ENCODE peak calls at places on chromosomes 13 and 19, in ten cellular contexts. O is right atrium auricular region; W is substantia nigra; P is naive thymus-derived CD4-positive, alpha-beta T cell; Z is uterus; R is pancreas; L is CD8-positive, alpha-beta memory T cell; H is kidney; X is upper lobe of left lung; Q is cardiac muscle cell. J is an unnamed sample.

GRCh38 chr13:114167885-114168284 is 11.2 kb upstream of the CFAP97D2 start:
- DNase-seq in L (no peak), O (no peak), Q (no peak), W (no peak), P (no peak), H (no peak), X (no peak), Z (no peak), R (no peak), J (no peak)

GRCh38 chr13:41563501-41564001 is 106.2 kb downstream of the RGCC start:
- DNase-seq in P (peak), R (no peak), O (no peak), L (peak), W (no peak), H (no peak), Z (no peak), X (no peak), Q (no peak), J (no peak)

GRCh38 chr13:60765700-60766411 is 368.8 kb downstream of the TDRD3 start:
- DNase-seq in W (no peak), Q (peak), Z (no peak), R (no peak), H (no peak), P (no peak), L (no peak), O (peak), X (peak), J (peak)

GRCh38 chr19:52991484-52991883 is 22.2 kb upstream of the ERVV-1 start:
- DNase-seq in Z (no peak), H (no peak), W (no peak), L (no peak), R (no peak), P (no peak), O (no peak), Q (no peak), X (no peak), J (no peak)

GRCh38 chr13:39347926-39348901 is 254.8 kb downstream of the LHFPL6 start:
- DNase-seq in Q (peak), H (no peak), P (no peak), O (no peak), L (no peak), Z (no peak), W (no peak), R (no peak), X (peak), J (no peak)

GRCh38 chr13:50685491-50685890 is 158.0 kb downstream of the DLEU7 start:
- DNase-seq in P (no peak), W (peak), Q (peak), X (peak), Z (peak), R (peak), H (no peak), O (peak), L (no peak), J (no peak)

GRCh38 chr19:30212574-30212973 is 159.6 kb upstream of the ZNF536 start:
- DNase-seq in W (no peak), R (no peak), O (peak), X (no peak), Z (no peak), Q (no peak), H (no peak), L (no peak), P (no peak), J (no peak)

GRCh38 chr13:112725346-112726017 is 35.6 kb downstream of the ATP11A start:
- DNase-seq in W (no peak), Q (no peak), H (no peak), O (no peak), R (no peak), P (peak), Z (no peak), X (peak), L (peak), J (no peak)

GRCh38 chr13:43388282-43389034 is 365.1 kb downstream of the DNAJC15 start:
- DNase-seq in W (no peak), Z (no peak), X (no peak), Q (no peak), H (no peak), O (no peak), L (no peak), P (no peak), R (peak), J (peak)

GRCh38 chr13:86870388-86870966 is 800.7 kb upstream of the SLITRK5 start:
- DNase-seq in Z (no peak), L (no peak), O (no peak), Q (peak), P (peak), R (no peak), X (no peak), H (no peak), W (no peak), J (no peak)

GRCh38 chr19:3556978-3557460 is 367 bp downstream of the MFSD12 start:
- DNase-seq in O (no peak), X (peak), R (peak), Z (no peak), P (peak), L (peak), W (no peak), Q (peak), H (peak), J (no peak)

GRCh38 chr19:16447015-16447384 is 24.8 kb downstream of the EPS15L1 start:
- DNase-seq in X (peak), Q (peak), O (peak), P (no peak), W (no peak), H (peak), L (no peak), Z (peak), R (no peak), J (no peak)

GRCh38 chr13:73693215-73693614 is 441.0 kb downstream of the KLF12 start:
- DNase-seq in Z (no peak), W (no peak), H (no peak), X (no peak), O (no peak), P (no peak), L (no peak), R (no peak), Q (no peak), J (no peak)

GRCh38 chr13:26037302-26037701 is 14.5 kb downstream of the SHISA2 start:
- DNase-seq in P (peak), R (no peak), Q (no peak), Z (no peak), W (no peak), X (no peak), L (no peak), O (no peak), H (no peak), J (no peak)

GRCh38 chr19:10839071-10840050 is 3.3 kb upstream of the TMED1 start:
- DNase-seq in H (no peak), Z (no peak), W (no peak), R (peak), O (no peak), X (no peak), Q (no peak), L (no peak), P (no peak), J (no peak)

GRCh38 chr19:58021541-58022282 is 12.1 kb upstream of the ZSCAN1 start:
- DNase-seq in Z (peak), L (peak), P (peak), H (no peak), W (no peak), Q (peak), R (no peak), X (peak), O (peak), J (no peak)

GRCh38 chr13:65112123-65113075 is 2117.7 kb downstream of the PCDH9 start:
- DNase-seq in O (no peak), Z (no peak), X (no peak), Q (no peak), L (no peak), P (no peak), R (no peak), W (no peak), H (no peak), J (no peak)

GRCh38 chr13:114019367-114019766 is 45.5 kb upstream of the C13orf46 start:
- DNase-seq in X (no peak), O (no peak), L (peak), R (no peak), Q (no peak), H (no peak), Z (no peak), W (no peak), P (peak), J (no peak)

GRCh38 chr13:78372581-78372980 is 230.8 kb downstream of the POU4F1 start:
- DNase-seq in Z (no peak), H (no peak), O (no peak), Q (no peak), X (no peak), W (no peak), P (no peak), L (no peak), R (no peak), J (no peak)

GRCh38 chr19:18785179-18786124 is 5.7 kb downstream of the COMP start:
- DNase-seq in W (no peak), R (peak), Q (peak), L (peak), X (peak), O (peak), H (peak), Z (peak), P (peak), J (no peak)

GRCh38 chr19:1295169-1296012 is 9.7 kb downstream of the EFNA2 start:
- DNase-seq in R (peak), X (no peak), P (no peak), Z (no peak), L (no peak), Q (peak), O (no peak), W (no peak), H (peak), J (no peak)

GRCh38 chr13:24195626-24196025 is 35.1 kb downstream of the SPATA13 start:
- DNase-seq in R (no peak), O (no peak), Z (no peak), X (no peak), P (no peak), Q (no peak), H (no peak), W (no peak), L (no peak), J (no peak)

GRCh38 chr13:24196593-24197197 is 36.2 kb downstream of the SPATA13 start:
- DNase-seq in H (no peak), Z (no peak), P (no peak), X (no peak), R (no peak), W (no peak), Q (no peak), O (no peak), L (no peak), J (no peak)

GRCh38 chr13:24194447-24194846 is 33.9 kb downstream of the SPATA13 start:
- DNase-seq in W (no peak), L (no peak), P (no peak), H (no peak), O (no peak), Q (no peak), X (no peak), R (no peak), Z (no peak), J (no peak)

GRCh38 chr13:24192036-24192810 is 31.7 kb downstream of the SPATA13 start:
- DNase-seq in P (no peak), W (no peak), R (no peak), Z (no peak), L (no peak), O (no peak), H (no peak), X (no peak), Q (no peak), J (no peak)

GRCh38 chr13:24192811-24193162 is 32.3 kb downstream of the SPATA13 start:
- DNase-seq in P (no peak), H (no peak), W (no peak), R (no peak), Q (no peak), Z (no peak), L (no peak), O (no peak), X (no peak), J (no peak)
- H3K27ac ChIP-seq in P (no peak), H (no peak), W (no peak), R (no peak), Q (no peak), Z (no peak), L (no peak), O (no peak), X (no peak), J (no peak)

DNA sequence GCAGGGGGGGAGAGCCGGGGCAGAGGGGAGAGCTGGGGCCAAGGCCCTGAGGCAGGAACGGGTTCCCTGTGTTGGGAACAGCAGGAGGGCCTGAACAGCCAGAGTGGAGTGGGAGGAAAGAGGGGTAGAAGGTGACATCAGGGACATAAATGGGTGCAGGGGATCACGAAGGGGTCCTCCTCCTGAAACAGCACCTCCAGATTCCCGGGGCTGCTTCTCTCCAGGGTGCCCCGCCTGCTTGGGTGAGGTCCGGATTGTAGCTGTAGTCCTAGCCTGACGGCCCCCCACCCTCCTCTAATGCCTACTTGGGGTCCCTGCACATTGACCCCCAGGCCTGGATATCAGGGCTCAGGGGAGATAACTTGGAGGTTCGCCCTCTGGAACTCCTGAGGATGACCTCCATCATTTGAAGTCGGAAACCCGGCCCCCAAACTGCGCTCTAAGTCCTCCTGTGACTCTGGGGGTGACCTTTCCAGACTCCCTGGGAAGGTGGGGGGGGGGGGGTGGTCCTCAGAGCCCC is 473 bp upstream of the SCN1B start:
- DNase-seq in O (no peak), W (no peak), P (no peak), X (no peak), L (no peak), R (no peak), Z (no peak), H (no peak), Q (no peak), J (no peak)
- H3K27ac ChIP-seq in O (peak), W (peak), P (no peak), X (peak), L (no peak), R (no peak), Z (peak), H (no peak), Q (no peak), J (no peak)

DNA sequence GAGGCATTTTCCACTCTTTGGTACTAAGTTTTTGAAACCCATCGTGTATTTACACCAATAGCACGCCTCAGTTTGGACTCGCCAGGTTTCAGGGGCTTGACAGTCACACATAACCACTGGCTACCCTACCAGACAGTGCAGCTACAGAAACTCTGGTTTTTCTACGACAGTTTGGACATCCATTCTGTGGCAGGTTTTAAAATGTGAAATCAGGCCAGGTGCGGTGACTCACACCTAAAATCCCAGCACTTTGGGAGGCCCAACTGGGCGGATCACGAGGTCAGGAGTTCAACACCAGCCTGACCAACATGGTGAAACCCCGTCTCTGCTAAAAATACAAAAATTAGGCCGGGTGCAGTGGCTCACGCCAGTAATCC is 13.2 kb downstream of the KDELR1 start:
- DNase-seq in R (no peak), W (no peak), Q (no peak), H (no peak), X (no peak), P (no peak), L (no peak), Z (no peak), O (no peak), J (no peak)
- H3K27ac ChIP-seq in R (no peak), W (no peak), Q (no peak), H (no peak), X (no peak), P (no peak), L (no peak), Z (no peak), O (no peak), J (no peak)

GRCh38 chr19:41114132-41114531 is at the start of gene CYP2F1:
- DNase-seq in R (no peak), X (no peak), Q (no peak), H (no peak), L (no peak), W (no peak), O (no peak), Z (no peak), P (no peak), J (no peak)

GRCh38 chr19:41111750-41112295 is 2.4 kb upstream of the CYP2F1 start:
- DNase-seq in P (no peak), L (no peak), W (no peak), O (no peak), R (no peak), H (no peak), X (no peak), Z (no peak), Q (no peak), J (no peak)

GRCh38 chr19:41112728-41113290 is 1.4 kb upstream of the CYP2F1 start:
- DNase-seq in Q (no peak), O (no peak), X (no peak), L (no peak), H (no peak), Z (no peak), P (no peak), W (no peak), R (no peak), J (no peak)

GRCh38 chr19:41116261-41116660 is 2.0 kb downstream of the CYP2F1 start:
- DNase-seq in P (no peak), R (no peak), Z (no peak), H (peak), X (no peak), O (no peak), W (no peak), L (no peak), Q (no peak), J (no peak)

DNA sequence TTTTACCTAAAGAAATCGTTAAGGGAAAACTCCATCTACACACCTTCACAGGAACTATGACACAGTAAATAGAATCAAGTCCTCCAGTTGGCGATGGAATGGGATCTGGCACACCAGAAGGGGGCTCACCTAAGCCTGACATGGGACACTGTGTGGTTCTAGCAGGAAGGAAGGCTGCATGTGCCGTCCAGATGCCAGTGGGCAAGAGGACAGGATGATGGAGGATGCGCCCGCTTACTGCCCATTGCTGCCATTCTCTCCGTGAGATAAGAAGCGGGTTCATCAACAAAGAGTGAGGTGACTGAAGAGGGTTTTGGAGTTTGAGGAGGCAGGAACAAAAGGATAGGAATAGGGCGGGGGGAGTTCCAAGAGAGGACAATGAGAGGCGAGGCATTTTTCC is 2.9 kb upstream of the CYP2F1 start:
- DNase-seq in X (no peak), W (no peak), P (no peak), H (no peak), Z (no peak), R (no peak), L (no peak), O (no peak), Q (no peak), J (no peak)
- H3K27ac ChIP-seq in X (no peak), W (no peak), P (no peak), H (no peak), Z (no peak), R (no peak), L (no peak), O (no peak), Q (no peak), J (no peak)

DNA sequence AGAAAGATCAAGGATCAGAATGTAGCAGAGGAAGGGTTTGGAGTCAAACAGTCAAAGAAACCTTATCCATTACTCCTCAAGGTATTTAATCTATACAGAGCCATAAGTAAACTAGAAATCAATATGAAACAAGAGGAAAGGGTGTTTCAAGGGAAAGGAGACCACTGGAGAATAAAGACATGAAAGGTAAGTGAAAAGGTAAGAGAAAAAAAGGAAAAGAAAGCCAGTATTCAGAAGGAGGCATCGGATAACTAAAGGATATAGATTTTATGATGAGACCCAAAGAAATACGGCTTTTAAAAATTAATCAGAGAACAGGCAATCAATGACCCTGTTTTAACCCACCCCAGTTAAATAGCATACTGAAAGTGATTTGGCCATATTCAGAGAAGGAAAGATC is 438.7 kb upstream of the MIR17HG start:
- DNase-seq in Z (no peak), W (no peak), X (no peak), L (no peak), H (no peak), Q (no peak), P (no peak), R (no peak), O (no peak), J (no peak)
- H3K27ac ChIP-seq in Z (no peak), W (no peak), X (no peak), L (no peak), H (no peak), Q (no peak), P (no peak), R (no peak), O (no peak), J (no peak)

J was measured in epithelial cell of prostate.